ENCODE peak calls at places on chromosome 10, in nine cellular contexts. K is psoas muscle; E is effector memory CD8-positive, alpha-beta T cell; N is ureter; M is RWPE1; G is A673; J is activated CD8-positive, alpha-beta memory T cell treated with anti-CD3 and anti-CD28 coated beads for 24 hours; F is T-helper 9 cell; X is NCI-H1092 treated with DMSO at 0.1 percent for 48 hours. I is an unnamed sample.

GRCh38 chr10:35506741-35507140 is 98.4 kb upstream of the GJD4 start:
- DNase-seq in K (no peak), E (no peak), N (no peak), M (no peak), G (no peak), J (no peak), F (no peak), X (no peak), I (no peak)

GRCh38 chr10:96995851-96996250 is 163.8 kb downstream of the LCOR start:
- DNase-seq in K (no peak), E (no peak), N (no peak), M (no peak), G (no peak), J (no peak), F (no peak), X (no peak), I (no peak)

GRCh38 chr10:14439451-14440259 is 108.9 kb upstream of the FRMD4A start:
- DNase-seq in K (no peak), E (no peak), N (no peak), M (no peak), G (no peak), J (no peak), F (no peak), X (no peak), I (no peak)

GRCh38 chr10:131996508-131997365 is 15.0 kb upstream of the BNIP3 start:
- DNase-seq in K (peak), E (no peak), N (no peak), M (no peak), G (no peak), J (no peak), F (no peak), X (no peak), I (no peak)

GRCh38 chr10:50490244-50490643 is 133.5 kb downstream of the SGMS1 start:
- DNase-seq in K (no peak), E (no peak), N (no peak), M (no peak), G (no peak), J (no peak), F (no peak), X (no peak), I (no peak)

GRCh38 chr10:43209651-43210141 is 57.2 kb downstream of the RASGEF1A start:
- DNase-seq in K (peak), E (no peak), N (peak), M (no peak), G (no peak), J (peak), F (no peak), X (no peak), I (no peak)

GRCh38 chr10:122014652-122015248 is 25.8 kb downstream of the TACC2 start:
- DNase-seq in K (no peak), E (no peak), N (no peak), M (no peak), G (no peak), J (no peak), F (no peak), X (no peak), I (no peak)

GRCh38 chr10:24790073-24790472 is 66.4 kb upstream of the ARHGAP21 start:
- DNase-seq in K (no peak), E (no peak), N (no peak), M (no peak), G (no peak), J (no peak), F (no peak), X (no peak), I (no peak)

GRCh38 chr10:127349737-127350136 is 153.3 kb upstream of the INSYN2A start:
- DNase-seq in K (no peak), E (no peak), N (no peak), M (no peak), G (no peak), J (no peak), F (no peak), X (no peak), I (no peak)

GRCh38 chr10:124339951-124340760 is 78.6 kb downstream of the OAT start:
- DNase-seq in K (no peak), E (no peak), N (no peak), M (no peak), G (no peak), J (peak), F (no peak), X (no peak), I (no peak)

GRCh38 chr10:36114913-36115312 is 472.8 kb upstream of the FZD8 start:
- DNase-seq in K (no peak), E (no peak), N (no peak), M (no peak), G (no peak), J (no peak), F (no peak), X (no peak), I (no peak)

GRCh38 chr10:101174319-101174718 is 43.2 kb downstream of the TLX1 start:
- DNase-seq in K (no peak), E (no peak), N (no peak), M (no peak), G (no peak), J (no peak), F (no peak), X (no peak), I (no peak)

GRCh38 chr10:46558411-46559185 is 2.1 kb upstream of the GPRIN2 start:
- DNase-seq in K (no peak), E (peak), N (peak), M (no peak), G (no peak), J (peak), F (no peak), X (no peak), I (no peak)

GRCh38 chr10:78893217-78893616 is 175.5 kb upstream of the ZMIZ1 start:
- DNase-seq in K (no peak), E (no peak), N (no peak), M (no peak), G (no peak), J (no peak), F (no peak), X (no peak), I (no peak)

GRCh38 chr10:615583-616152 is 73.8 kb downstream of the DIP2C start:
- DNase-seq in K (no peak), E (no peak), N (no peak), M (no peak), G (no peak), J (no peak), F (no peak), X (no peak), I (no peak)